ENCODE peak calls at places on chromosomes 11 and 22, in six cellular contexts. One of them, this sample, is unnamed.

GRCh38 chr11:76769645-76770586 is 13.2 kb upstream of the TSKU start:
- DNase-seq in AG09309: no peak
- DNase-seq in transverse colon: peak
- DNase-seq in bronchial epithelial cell: peak
- DNase-seq in endothelial cell: no peak
- DNase-seq in stomach: peak
- DNase-seq in this sample: no peak

GRCh38 chr11:12224537-12224893 is 114.1 kb downstream of the MICAL2 start:
- DNase-seq in AG09309: no peak
- DNase-seq in transverse colon: peak
- DNase-seq in bronchial epithelial cell: peak
- DNase-seq in endothelial cell: no peak
- DNase-seq in stomach: peak
- DNase-seq in this sample: no peak

GRCh38 chr11:29008481-29008880 is 900.3 kb downstream of the METTL15 start:
- DNase-seq in AG09309: no peak
- DNase-seq in transverse colon: no peak
- DNase-seq in bronchial epithelial cell: no peak
- DNase-seq in endothelial cell: no peak
- DNase-seq in stomach: no peak
- DNase-seq in this sample: no peak

GRCh38 chr11:19241260-19242183 is 777 bp upstream of the E2F8 start:
- DNase-seq in AG09309: no peak
- DNase-seq in transverse colon: peak
- DNase-seq in bronchial epithelial cell: no peak
- DNase-seq in endothelial cell: peak
- DNase-seq in stomach: no peak
- DNase-seq in this sample: peak

GRCh38 chr11:10657308-10658271 is 36.0 kb downstream of the IRAG1 start:
- DNase-seq in AG09309: no peak
- DNase-seq in transverse colon: no peak
- DNase-seq in bronchial epithelial cell: no peak
- DNase-seq in endothelial cell: no peak
- DNase-seq in stomach: no peak
- DNase-seq in this sample: no peak

GRCh38 chr11:124899376-124900145 is 1.9 kb upstream of the ROBO4 start:
- DNase-seq in AG09309: no peak
- DNase-seq in transverse colon: no peak
- DNase-seq in bronchial epithelial cell: no peak
- DNase-seq in endothelial cell: no peak
- DNase-seq in stomach: no peak
- DNase-seq in this sample: peak

GRCh38 chr11:36345535-36346141 is 49.5 kb downstream of the PRR5L start:
- DNase-seq in AG09309: no peak
- DNase-seq in transverse colon: peak
- DNase-seq in bronchial epithelial cell: no peak
- DNase-seq in endothelial cell: no peak
- DNase-seq in stomach: no peak
- DNase-seq in this sample: no peak

GRCh38 chr22:27885977-27886842 is 32.8 kb downstream of the PITPNB start:
- DNase-seq in AG09309: peak
- DNase-seq in transverse colon: peak
- DNase-seq in bronchial epithelial cell: peak
- DNase-seq in endothelial cell: peak
- DNase-seq in stomach: peak
- DNase-seq in this sample: peak

GRCh38 chr11:103807806-103808205 is 228.6 kb upstream of the DDI1 start:
- DNase-seq in AG09309: no peak
- DNase-seq in transverse colon: no peak
- DNase-seq in bronchial epithelial cell: peak
- DNase-seq in endothelial cell: no peak
- DNase-seq in stomach: no peak
- DNase-seq in this sample: no peak

GRCh38 chr11:132685174-132685611 is 847.1 kb downstream of the OPCML start:
- DNase-seq in AG09309: peak
- DNase-seq in transverse colon: no peak
- DNase-seq in bronchial epithelial cell: peak
- DNase-seq in endothelial cell: no peak
- DNase-seq in stomach: no peak
- DNase-seq in this sample: no peak

GRCh38 chr11:45847908-45848316 is 637 bp downstream of the CRY2 start:
- DNase-seq in AG09309: peak
- DNase-seq in transverse colon: peak
- DNase-seq in bronchial epithelial cell: peak
- DNase-seq in endothelial cell: peak
- DNase-seq in stomach: peak
- DNase-seq in this sample: peak

GRCh38 chr11:72781313-72782080 is 12.3 kb downstream of the STARD10 start:
- DNase-seq in AG09309: no peak
- DNase-seq in transverse colon: peak
- DNase-seq in bronchial epithelial cell: no peak
- DNase-seq in endothelial cell: peak
- DNase-seq in stomach: peak
- DNase-seq in this sample: peak

GRCh38 chr11:100949443-100949842 is 180.2 kb downstream of the PGR start:
- DNase-seq in AG09309: no peak
- DNase-seq in transverse colon: no peak
- DNase-seq in bronchial epithelial cell: no peak
- DNase-seq in endothelial cell: no peak
- DNase-seq in stomach: no peak
- DNase-seq in this sample: no peak

GRCh38 chr11:96748639-96749370 is 359.0 kb downstream of the JRKL start:
- DNase-seq in AG09309: peak
- DNase-seq in transverse colon: no peak
- DNase-seq in bronchial epithelial cell: peak
- DNase-seq in endothelial cell: no peak
- DNase-seq in stomach: no peak
- DNase-seq in this sample: no peak

DNA sequence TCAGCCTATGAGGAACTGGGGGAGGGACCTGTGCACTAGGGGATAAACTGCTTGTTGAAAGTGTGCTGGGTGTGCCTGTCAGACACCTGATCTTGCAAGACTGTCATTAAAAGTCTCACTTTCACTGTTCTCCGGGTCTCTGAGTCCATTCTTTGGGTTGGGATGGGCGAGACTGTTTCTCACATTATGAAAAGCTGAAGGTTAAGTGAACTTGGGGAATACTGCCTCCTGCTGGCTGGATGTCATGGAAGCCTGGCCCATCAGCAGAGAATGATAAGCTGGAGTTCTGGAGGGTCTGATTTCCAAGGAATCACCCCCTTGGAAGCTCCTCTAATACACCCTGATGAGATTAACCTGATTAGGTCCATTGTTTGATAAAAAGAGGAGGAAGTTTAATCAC is 9.0 kb upstream of the VPREB1 start:
- DNase-seq in AG09309: no peak
- DNase-seq in transverse colon: peak
- DNase-seq in bronchial epithelial cell: peak
- DNase-seq in endothelial cell: peak
- DNase-seq in stomach: no peak
- DNase-seq in this sample: no peak
- TF ChIP-seq CTCF in AG09309: peak
- TF ChIP-seq CTCF in transverse colon: peak
- TF ChIP-seq CTCF in bronchial epithelial cell: peak
- TF ChIP-seq CTCF in endothelial cell: peak
- TF ChIP-seq CTCF in stomach: no peak
- TF ChIP-seq CTCF in this sample: peak

DNA sequence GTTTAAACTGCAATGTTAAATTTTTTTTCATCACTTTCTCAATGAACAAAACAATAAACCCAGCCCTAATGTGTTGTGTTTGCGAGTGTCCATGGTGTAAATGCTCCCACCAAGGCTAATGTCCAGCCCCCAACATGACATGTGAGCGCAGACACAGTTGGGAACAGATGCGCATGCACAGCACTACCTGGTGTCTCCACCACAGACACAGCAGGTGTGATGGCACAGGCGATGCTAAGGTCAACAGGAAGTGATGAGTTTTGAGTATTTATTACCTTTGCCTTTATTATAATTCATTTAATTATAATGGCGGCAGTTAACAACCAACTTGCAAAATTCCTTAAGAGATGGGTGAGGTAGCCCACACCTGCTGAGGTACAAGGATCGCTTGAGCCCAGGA is 42.9 kb downstream of the MICAL3 start:
- DNase-seq in AG09309: no peak
- DNase-seq in transverse colon: no peak
- DNase-seq in bronchial epithelial cell: no peak
- DNase-seq in endothelial cell: no peak
- DNase-seq in stomach: no peak
- DNase-seq in this sample: no peak
- TF ChIP-seq CTCF in AG09309: no peak
- TF ChIP-seq CTCF in transverse colon: no peak
- TF ChIP-seq CTCF in bronchial epithelial cell: no peak
- TF ChIP-seq CTCF in endothelial cell: no peak
- TF ChIP-seq CTCF in stomach: no peak
- TF ChIP-seq CTCF in this sample: no peak

GRCh38 chr11:67275606-67276409 is 9.5 kb downstream of the GRK2 start:
- DNase-seq in AG09309: no peak
- DNase-seq in transverse colon: no peak
- DNase-seq in bronchial epithelial cell: no peak
- DNase-seq in endothelial cell: no peak
- DNase-seq in stomach: no peak
- DNase-seq in this sample: no peak
- TF ChIP-seq CTCF in AG09309: no peak
- TF ChIP-seq CTCF in transverse colon: no peak
- TF ChIP-seq CTCF in bronchial epithelial cell: no peak
- TF ChIP-seq CTCF in endothelial cell: no peak
- TF ChIP-seq CTCF in stomach: no peak
- TF ChIP-seq CTCF in this sample: peak

DNA sequence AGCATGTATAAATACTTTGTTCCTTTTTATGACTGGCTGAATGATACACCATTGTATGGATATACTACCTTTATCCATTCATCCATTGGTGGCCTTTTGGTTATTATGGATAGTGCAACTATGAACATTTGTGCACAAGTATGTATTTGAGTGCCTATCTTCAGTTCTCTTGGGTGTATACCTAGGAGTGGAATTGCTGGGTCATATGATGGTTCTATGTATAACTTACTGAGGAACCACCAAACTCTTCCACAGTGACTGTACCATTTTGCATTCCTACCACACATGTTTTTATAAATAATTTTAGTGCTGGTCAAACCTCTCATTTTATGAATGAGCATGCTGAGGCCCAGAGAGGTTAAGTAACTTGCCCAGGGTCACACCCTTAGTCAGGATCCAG is 3.8 kb upstream of the PATZ1 start:
- DNase-seq in AG09309: no peak
- DNase-seq in transverse colon: no peak
- DNase-seq in bronchial epithelial cell: no peak
- DNase-seq in endothelial cell: no peak
- DNase-seq in stomach: no peak
- DNase-seq in this sample: no peak
- TF ChIP-seq CTCF in AG09309: no peak
- TF ChIP-seq CTCF in transverse colon: no peak
- TF ChIP-seq CTCF in bronchial epithelial cell: no peak
- TF ChIP-seq CTCF in endothelial cell: no peak
- TF ChIP-seq CTCF in stomach: no peak
- TF ChIP-seq CTCF in this sample: no peak

GRCh38 chr22:22144858-22145257 is 99.7 kb upstream of the VPREB1 start:
- DNase-seq in AG09309: no peak
- DNase-seq in transverse colon: no peak
- DNase-seq in bronchial epithelial cell: peak
- DNase-seq in endothelial cell: no peak
- DNase-seq in stomach: no peak
- DNase-seq in this sample: no peak
- TF ChIP-seq CTCF in AG09309: no peak
- TF ChIP-seq CTCF in transverse colon: no peak
- TF ChIP-seq CTCF in bronchial epithelial cell: no peak
- TF ChIP-seq CTCF in endothelial cell: peak
- TF ChIP-seq CTCF in stomach: no peak
- TF ChIP-seq CTCF in this sample: no peak

GRCh38 chr22:35606916-35607315 is 10.2 kb downstream of the MB start:
- DNase-seq in AG09309: no peak
- DNase-seq in transverse colon: no peak
- DNase-seq in bronchial epithelial cell: no peak
- DNase-seq in endothelial cell: no peak
- DNase-seq in stomach: no peak
- DNase-seq in this sample: no peak
- TF ChIP-seq CTCF in AG09309: no peak
- TF ChIP-seq CTCF in transverse colon: no peak
- TF ChIP-seq CTCF in bronchial epithelial cell: no peak
- TF ChIP-seq CTCF in endothelial cell: no peak
- TF ChIP-seq CTCF in stomach: no peak
- TF ChIP-seq CTCF in this sample: no peak

GRCh38 chr11:58289266-58289665 is 21.2 kb upstream of the OR10W1 start:
- DNase-seq in AG09309: no peak
- DNase-seq in transverse colon: no peak
- DNase-seq in bronchial epithelial cell: no peak
- DNase-seq in endothelial cell: no peak
- DNase-seq in stomach: no peak
- DNase-seq in this sample: no peak

GRCh38 chr11:58285483-58286040 is 17.5 kb upstream of the OR10W1 start:
- DNase-seq in AG09309: no peak
- DNase-seq in transverse colon: no peak
- DNase-seq in bronchial epithelial cell: no peak
- DNase-seq in endothelial cell: no peak
- DNase-seq in stomach: no peak
- DNase-seq in this sample: no peak

GRCh38 chr11:58292017-58292416 is 24.0 kb upstream of the OR10W1 start:
- DNase-seq in AG09309: no peak
- DNase-seq in transverse colon: no peak
- DNase-seq in bronchial epithelial cell: no peak
- DNase-seq in endothelial cell: no peak
- DNase-seq in stomach: no peak
- DNase-seq in this sample: no peak

DNA sequence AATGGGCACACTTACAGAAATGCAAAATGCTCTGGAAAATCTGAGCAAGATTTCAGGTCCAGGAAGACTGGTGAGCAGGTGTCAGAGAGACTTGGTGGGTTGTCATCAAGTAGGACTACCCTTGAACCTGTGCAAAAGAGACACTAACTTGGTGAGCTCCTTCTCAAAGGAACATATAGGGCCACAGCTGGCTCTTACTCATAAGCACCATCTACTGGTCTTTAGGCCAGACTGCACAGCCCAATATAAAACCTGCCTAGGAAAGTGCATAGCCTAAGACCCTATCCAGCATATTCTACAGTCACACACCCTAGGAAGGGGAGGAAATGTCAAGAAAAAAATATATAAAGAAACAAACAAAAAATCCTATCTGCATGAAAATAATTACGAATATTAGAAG is 18.2 kb upstream of the OR10W1 start:
- DNase-seq in AG09309: no peak
- DNase-seq in transverse colon: peak
- DNase-seq in bronchial epithelial cell: peak
- DNase-seq in endothelial cell: peak
- DNase-seq in stomach: no peak
- DNase-seq in this sample: no peak
- TF ChIP-seq CTCF in AG09309: peak
- TF ChIP-seq CTCF in transverse colon: peak
- TF ChIP-seq CTCF in bronchial epithelial cell: peak
- TF ChIP-seq CTCF in endothelial cell: no peak
- TF ChIP-seq CTCF in stomach: no peak
- TF ChIP-seq CTCF in this sample: peak

GRCh38 chr22:41946360-41947180 is at the start of gene CENPM:
- DNase-seq in AG09309: peak
- DNase-seq in transverse colon: peak
- DNase-seq in bronchial epithelial cell: peak
- DNase-seq in endothelial cell: peak
- DNase-seq in stomach: peak
- DNase-seq in this sample: peak
- TF ChIP-seq CTCF in AG09309: peak
- TF ChIP-seq CTCF in transverse colon: no peak
- TF ChIP-seq CTCF in bronchial epithelial cell: no peak
- TF ChIP-seq CTCF in endothelial cell: peak
- TF ChIP-seq CTCF in stomach: no peak
- TF ChIP-seq CTCF in this sample: peak